ENCODE peak calls at places on chromosomes 12 and 14, in four cellular contexts. L is naive thymus-derived CD4-positive, alpha-beta T cell; M is HFF-Myc; W is GM23338. I is an unnamed sample.

GRCh38 chr12:15427913-15428312 is 105.6 kb downstream of the PTPRO start:
- DNase-seq in W (peak), M (no peak), L (no peak), I (no peak)

GRCh38 chr12:51011960-51012359 is 14.2 kb downstream of the SLC11A2 start:
- DNase-seq in M (no peak), L (no peak), W (no peak), I (no peak)

GRCh38 chr14:100486025-100486828 is 101.0 kb downstream of the BEGAIN start:
- DNase-seq in L (peak), M (peak), W (peak), I (no peak)

GRCh38 chr14:58488550-58488949 is 61.0 kb downstream of the KIAA0586 start:
- DNase-seq in M (peak), W (peak), L (no peak), I (no peak)

GRCh38 chr14:21748869-21749303 is 75.3 kb upstream of the OR4E1 start:
- DNase-seq in M (no peak), L (peak), W (peak), I (no peak)

GRCh38 chr12:53791735-53792326 is 40.1 kb upstream of the CISTR start:
- DNase-seq in M (no peak), W (peak), L (peak), I (no peak)

GRCh38 chr12:85679296-85679695 is 156.9 kb downstream of the RASSF9 start:
- DNase-seq in W (no peak), L (no peak), M (no peak), I (no peak)

GRCh38 chr14:31486764-31487163 is 1.1 kb downstream of the GPR33 start:
- DNase-seq in W (no peak), L (no peak), M (no peak), I (no peak)

GRCh38 chr12:1806301-1807106 is 13.9 kb upstream of the LRTM2 start:
- DNase-seq in M (no peak), W (no peak), L (no peak), I (no peak)

GRCh38 chr12:89756638-89757321 is 48.1 kb upstream of the ATP2B1 start:
- DNase-seq in L (peak), M (peak), W (no peak), I (no peak)

GRCh38 chr14:95071649-95072256 is 85.6 kb downstream of the DICER1 start:
- DNase-seq in L (no peak), W (no peak), M (no peak), I (no peak)

GRCh38 chr12:124761876-124762275 is 101.8 kb downstream of the SCARB1 start:
- DNase-seq in L (no peak), M (no peak), W (no peak), I (no peak)

GRCh38 chr12:108594323-108594903 is 3.5 kb downstream of the TMEM119 start:
- DNase-seq in L (no peak), W (no peak), M (no peak), I (no peak)

GRCh38 chr12:74379114-74379513 is 158.5 kb upstream of the ATXN7L3B start:
- DNase-seq in L (no peak), W (no peak), M (no peak), I (no peak)

GRCh38 chr12:12333407-12333831 is 16.6 kb downstream of the MANSC1 start:
- DNase-seq in W (no peak), M (no peak), L (no peak), I (no peak)

GRCh38 chr14:102055181-102055901 is 31.5 kb downstream of the HSP90AA1 start:
- DNase-seq in L (no peak), W (peak), M (no peak), I (no peak)

GRCh38 chr12:75692883-75693282 is 181.5 kb upstream of the KRR1 start:
- DNase-seq in M (no peak), L (no peak), W (no peak), I (no peak)

GRCh38 chr14:64438181-64438839 is 27.0 kb upstream of the AKAP5 start:
- DNase-seq in M (peak), W (no peak), L (no peak), I (no peak)

GRCh38 chr12:50572275-50572674 is 67.5 kb downstream of the DIP2B start:
- DNase-seq in L (no peak), W (peak), M (no peak), I (peak)

GRCh38 chr14:95293474-95293873 is 26.2 kb downstream of the CLMN start:
- DNase-seq in M (no peak), W (no peak), L (no peak), I (no peak)

GRCh38 chr12:63826002-63826585 is 18.4 kb upstream of the SRGAP1 start:
- DNase-seq in M (peak), L (no peak), W (peak), I (no peak)

GRCh38 chr12:50325890-50326391 is 42.6 kb upstream of the LIMA1 start:
- DNase-seq in M (no peak), L (no peak), W (no peak), I (peak)

GRCh38 chr14:53890611-53891091 is 66.0 kb downstream of the BMP4 start:
- DNase-seq in M (no peak), L (no peak), W (peak), I (no peak)

GRCh38 chr12:4353785-4354208 is 25.7 kb downstream of the FGF23 start:
- DNase-seq in W (peak), L (peak), M (no peak), I (no peak)

GRCh38 chr14:35402323-35403084 is 2.0 kb downstream of the NFKBIA start:
- DNase-seq in L (peak), M (no peak), W (no peak), I (no peak)

GRCh38 chr12:52210925-52211650 is 19.3 kb upstream of the KRT80 start:
- DNase-seq in L (no peak), W (no peak), M (no peak), I (no peak)

GRCh38 chr12:26728205-26729050 is 104.6 kb downstream of the ITPR2 start:
- DNase-seq in W (no peak), L (no peak), M (no peak), I (no peak)

GRCh38 chr12:5171701-5172100 is 128.0 kb downstream of the KCNA5 start:
- DNase-seq in L (no peak), M (peak), W (peak), I (no peak)

GRCh38 chr12:49133590-49133989 is 2.4 kb upstream of the TUBA1B start:
- DNase-seq in M (no peak), W (no peak), L (no peak), I (no peak)
- H3K4me3 ChIP-seq in M (no peak), W (no peak), L (no peak), I (no peak)

GRCh38 chr12:6699259-6699988 is 1.2 kb downstream of the PIANP start:
- DNase-seq in W (no peak), M (no peak), L (no peak), I (no peak)
- H3K4me3 ChIP-seq in W (peak), M (peak), L (peak), I (no peak)

GRCh38 chr14:23105348-23105824 is 597 bp upstream of the CIROP start:
- DNase-seq in W (no peak), M (no peak), L (no peak), I (no peak)

GRCh38 chr14:23103581-23103980 is 1.2 kb downstream of the CIROP start:
- DNase-seq in W (no peak), M (no peak), L (no peak), I (no peak)

GRCh38 chr14:23102801-23103200 is 2.0 kb downstream of the CIROP start:
- DNase-seq in L (no peak), M (no peak), W (no peak), I (peak)

GRCh38 chr14:23104591-23105347 is at the start of gene CIROP:
- DNase-seq in L (no peak), W (no peak), M (no peak), I (no peak)

GRCh38 chr14:23104070-23104590 is 659 bp downstream of the CIROP start:
- DNase-seq in M (no peak), L (no peak), W (no peak), I (no peak)
- H3K4me3 ChIP-seq in M (no peak), L (no peak), W (no peak), I (no peak)

GRCh38 chr14:104383088-104383805 is 196.3 kb upstream of the C14orf180 start:
- DNase-seq in W (no peak), L (no peak), M (no peak), I (no peak)

GRCh38 chr14:104385189-104386135 is 194.1 kb upstream of the C14orf180 start:
- DNase-seq in M (no peak), W (no peak), L (no peak), I (peak)

GRCh38 chr14:104382361-104383087 is 197.0 kb upstream of the C14orf180 start:
- DNase-seq in L (no peak), M (no peak), W (no peak), I (no peak)

GRCh38 chr14:104384776-104385071 is 194.8 kb upstream of the C14orf180 start:
- DNase-seq in W (no peak), L (no peak), M (no peak), I (no peak)

DNA sequence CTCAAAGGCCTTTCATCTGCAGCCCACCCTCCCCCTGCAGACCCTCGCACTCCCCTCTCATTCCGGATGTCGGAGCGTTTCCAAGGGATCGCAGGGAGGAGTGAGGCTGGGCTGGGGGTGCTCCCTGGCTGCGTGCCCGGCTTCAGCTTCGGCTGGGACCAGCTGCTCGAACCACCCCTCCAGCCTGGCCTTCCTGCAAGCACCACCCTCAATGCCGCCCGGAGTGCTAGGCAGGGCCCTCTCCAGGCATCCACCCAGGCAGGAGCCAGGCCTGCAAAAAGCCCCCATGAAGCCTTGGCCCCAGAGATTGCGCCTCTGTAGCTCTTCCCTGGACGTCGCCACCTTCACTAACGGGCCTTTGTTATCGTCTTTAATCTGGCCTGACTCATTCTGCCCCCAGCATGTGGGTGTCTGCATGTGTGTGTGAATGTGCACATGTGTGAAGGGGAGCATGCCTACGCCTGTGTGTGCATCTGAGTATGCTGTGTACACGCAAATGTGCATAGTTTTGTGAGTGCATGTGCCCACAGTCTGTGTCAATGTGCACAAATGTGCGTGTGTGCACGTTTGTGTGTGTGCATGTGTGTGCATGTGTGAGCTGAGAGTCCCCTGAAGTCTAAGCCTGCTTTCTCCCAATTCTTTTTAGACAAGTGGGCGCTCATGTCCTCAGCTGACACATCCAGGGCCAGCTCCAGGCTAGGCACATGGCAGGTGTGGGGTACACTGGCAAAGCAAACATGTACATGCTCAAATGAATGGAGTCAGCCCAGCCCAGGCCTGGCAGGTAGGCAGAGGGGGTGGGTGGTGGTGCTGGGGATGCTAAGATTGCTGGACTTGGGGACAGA is 195.4 kb upstream of the C14orf180 start:
- DNase-seq in M (no peak), W (no peak), L (no peak), I (no peak)
- H3K4me3 ChIP-seq in M (no peak), W (no peak), L (no peak), I (no peak)

GRCh38 chr12:113149361-113150150 is at the start of gene CFAP73:
- DNase-seq in L (no peak), W (peak), M (peak), I (no peak)
- H3K4me3 ChIP-seq in L (no peak), W (peak), M (no peak), I (no peak)

DNA sequence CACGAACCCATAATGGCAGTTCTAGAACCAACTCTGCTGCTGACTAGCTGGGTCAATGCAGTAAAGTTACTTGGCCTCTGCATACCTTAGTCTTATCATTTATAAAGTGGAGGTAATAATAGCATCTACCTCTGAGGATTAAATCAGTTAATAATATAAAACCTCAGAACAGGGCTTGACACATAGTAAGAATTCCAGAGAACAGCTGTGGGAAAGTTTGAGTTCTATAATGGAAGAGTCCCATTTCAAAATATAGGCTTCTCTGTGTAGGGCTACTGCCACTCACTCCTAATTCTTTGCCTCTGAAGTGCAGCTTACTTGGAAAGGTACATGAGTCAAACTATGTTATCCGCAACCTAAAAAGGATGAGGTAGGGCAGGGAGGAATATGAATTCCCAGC is 269.2 kb upstream of the PRKD1 start:
- DNase-seq in L (no peak), W (no peak), M (no peak), I (no peak)
- H3K4me3 ChIP-seq in L (no peak), W (no peak), M (no peak), I (no peak)

GRCh38 chr14:23402296-23403138 is 5.6 kb downstream of the MYH6 start:
- DNase-seq in W (peak), L (no peak), M (no peak), I (no peak)
- H3K4me3 ChIP-seq in W (no peak), L (no peak), M (no peak), I (no peak)